ENCODE peak calls at places on chromosomes 11 and 22, in five cellular contexts. V is astrocyte of the spinal cord, S is BE2C, K is fibroblast of lung, Y is fibroblast of villous mesenchyme. B is an unnamed sample.

GRCh38 chr11:94800394-94800793 is 32.2 kb downstream of the AMOTL1 start:
- DNase-seq in V (peak; percentile 48), S (no peak), K (no peak), Y (no peak), B (no peak)

GRCh38 chr11:71454470-71455113 is 1.6 kb downstream of the NADSYN1 start:
- DNase-seq in V (no peak), S (no peak), K (no peak), Y (no peak), B (no peak)

GRCh38 chr11:4495986-4496385 is 13.5 kb downstream of the OR52K1 start:
- DNase-seq in V (no peak), S (no peak), K (no peak), Y (no peak), B (no peak)

GRCh38 chr22:49008682-49009235 is 818.9 kb downstream of the BRD1 start:
- DNase-seq in V (no peak), S (no peak), K (no peak), Y (no peak), B (no peak)

GRCh38 chr11:13465909-13466371 is 2.9 kb upstream of the BTBD10 start:
- DNase-seq in V (peak; percentile 52), S (peak; percentile 8), K (peak; percentile 64), Y (peak; percentile 38), B (no peak)

GRCh38 chr22:46036558-46037408 is 59.8 kb upstream of the WNT7B start:
- DNase-seq in V (no peak), S (peak; percentile 76), K (no peak), Y (peak; percentile 27), B (peak; percentile 56)

GRCh38 chr11:27460158-27460565 is 12.4 kb downstream of the LGR4 start:
- DNase-seq in V (no peak), S (no peak), K (no peak), Y (no peak), B (no peak)

GRCh38 chr22:46198274-46198673 is 47.9 kb downstream of the PPARA start:
- DNase-seq in V (no peak), S (no peak), K (peak; percentile 18), Y (peak; percentile 65), B (no peak)

GRCh38 chr11:132405728-132406127 is 1035.3 kb downstream of the NTM start:
- DNase-seq in V (no peak), S (no peak), K (no peak), Y (no peak), B (no peak)

GRCh38 chr22:41668971-41669911 is 19.4 kb downstream of the SNU13 start:
- DNase-seq in V (peak; percentile 46), S (no peak), K (peak; percentile 64), Y (peak; percentile 76), B (no peak)

GRCh38 chr11:63906585-63906984 is 10.4 kb downstream of the RCOR2 start:
- DNase-seq in V (no peak), S (peak; percentile 25), K (no peak), Y (peak; percentile 30), B (no peak)

GRCh38 chr11:60912851-60913550 is 957 bp upstream of the TMEM109 start:
- DNase-seq in V (no peak), S (no peak), K (no peak), Y (no peak), B (no peak)

GRCh38 chr11:79406376-79406775 is 34.5 kb downstream of the TENM4 start:
- DNase-seq in V (no peak), S (no peak), K (no peak), Y (no peak), B (no peak)

GRCh38 chr11:65426839-65427690 is 4.5 kb downstream of the NEAT1 start:
- DNase-seq in V (peak; percentile 68), S (no peak), K (peak; percentile 71), Y (peak; percentile 84), B (peak; percentile 71)

GRCh38 chr11:114890076-114890475 is 211.7 kb downstream of the NXPE2 start:
- DNase-seq in V (no peak), S (no peak), K (no peak), Y (no peak), B (no peak)

GRCh38 chr22:29345932-29346331 is 30.4 kb upstream of the RASL10A start:
- DNase-seq in V (peak; percentile 33), S (no peak), K (no peak), Y (peak; percentile 45), B (no peak)
- H3K4me3 ChIP-seq in V (no peak overlapping the region), S (no peak overlapping the region), K (no peak overlapping the region), Y (no peak overlapping the region), B (no peak overlapping the region)

DNA sequence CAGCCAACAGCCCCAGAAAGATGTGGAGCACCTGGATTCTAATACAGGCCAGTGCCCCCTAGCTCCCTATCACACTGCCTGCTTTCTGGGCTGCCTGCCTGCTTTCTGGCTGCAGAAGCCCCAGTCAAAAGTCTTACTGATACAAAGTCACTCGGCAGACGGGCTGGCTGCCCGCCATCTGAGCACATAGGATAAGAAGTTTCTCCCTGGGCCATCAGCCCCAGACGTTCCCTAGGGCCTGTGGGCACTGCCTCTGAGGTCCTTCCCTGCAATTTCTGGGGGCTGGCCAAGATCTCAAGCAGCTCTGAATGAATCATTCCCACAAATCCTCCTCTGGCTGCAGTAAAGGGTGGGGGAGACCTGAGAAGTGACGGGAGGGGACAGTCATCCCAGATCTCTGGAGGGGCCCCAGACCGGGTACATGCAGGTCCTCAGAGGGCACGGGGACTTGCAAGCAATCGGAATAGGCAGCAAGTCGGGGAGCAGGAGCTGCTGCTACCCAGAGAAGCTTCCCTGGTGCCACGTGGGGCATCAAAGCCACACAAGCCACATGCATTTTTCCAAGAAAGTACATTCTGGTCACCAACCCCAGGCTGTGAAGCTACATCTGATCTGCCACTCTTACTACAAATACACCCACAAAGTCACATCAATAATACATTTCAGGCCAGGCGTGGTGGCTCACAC is 4.7 kb downstream of the TPST2 start:
- DNase-seq in V (peak; percentile 79), S (peak; percentile 84), K (peak; percentile 80), Y (peak; percentile 82), B (peak; percentile 17)
- TF ChIP-seq CTCF in V (peak; percentile 33), S (peak; percentile 36), K (peak; percentile 29), Y (no peak), B (no peak)

GRCh38 chr11:73322111-73322985 is 14.3 kb downstream of the ARHGEF17 start:
- DNase-seq in V (peak; percentile 71), S (no peak), K (peak; percentile 52), Y (peak; percentile 56), B (no peak)
- H3K4me3 ChIP-seq in V (no peak overlapping the region), S (no peak overlapping the region), K (no peak overlapping the region), Y (no peak overlapping the region), B (no peak overlapping the region)

GRCh38 chr11:57085604-57086003 is 96.1 kb upstream of the LRRC55 start:
- DNase-seq in V (no peak), S (no peak), K (peak; percentile 3), Y (no peak), B (no peak)
- TF ChIP-seq CTCF in V (peak; percentile 24), S (no peak), K (peak; percentile 20), Y (peak; percentile 18), B (no peak)

GRCh38 chr11:31812392-31813241 is 1.5 kb upstream of the PAX6 start:
- DNase-seq in V (peak; percentile 59), S (no peak), K (no peak), Y (no peak), B (no peak)
- H3K4me3 ChIP-seq in V (peak overlapping the region; percentile 34), S (peak overlapping the region; percentile 34), K (peak overlapping the region; percentile 52), Y (peak overlapping the region; percentile 32), B (no peak overlapping the region)

B was measured in mucosa of descending colon.